ENCODE peak calls at places on chromosomes 13 and 19, in eight cellular contexts. S, B, Q, Z, W, I, V and U are unnamed samples.

GRCh38 chr19:58480481-58480830 is 4.3 kb downstream of the ZNF446 start:
- DNase-seq in Z (no peak), S (no peak), W (no peak), I (no peak), Q (no peak), V (no peak), B (no peak), U (no peak)

GRCh38 chr19:9848761-9849160 is 13.6 kb downstream of the PIN1 start:
- DNase-seq in Q (no peak), W (no peak), S (no peak), V (no peak), I (no peak), Z (no peak), B (no peak), U (no peak)

GRCh38 chr13:81480634-81481033 is 1139.7 kb upstream of the SPRY2 start:
- DNase-seq in Z (no peak), B (no peak), W (peak; percentile 38), V (no peak), I (no peak), Q (no peak), S (peak; percentile 2), U (no peak)

GRCh38 chr19:38736036-38736412 is 8.2 kb downstream of the CAPN12 start:
- DNase-seq in Q (peak; percentile 16), I (no peak), S (peak; percentile 75), V (no peak), Z (peak; percentile 76), B (peak; percentile 74), W (peak; percentile 65), U (no peak)

GRCh38 chr19:54172764-54173699 is at the start of gene TMC4:
- DNase-seq in S (no peak), V (no peak), I (no peak), B (no peak), Z (no peak), Q (peak; percentile 24), W (peak; percentile 83), U (peak; percentile 63)

GRCh38 chr19:38512277-38512676 is 78.8 kb downstream of the RYR1 start:
- DNase-seq in S (no peak), W (no peak), V (no peak), I (no peak), Q (no peak), B (no peak), Z (no peak), U (no peak)

GRCh38 chr19:17931532-17932191 is 1.2 kb upstream of the CCDC124 start:
- DNase-seq in B (no peak), S (peak; percentile 38), Z (no peak), V (no peak), I (no peak), W (no peak), Q (no peak), U (no peak)

GRCh38 chr19:33747273-33747672 is 49.4 kb upstream of the KCTD15 start:
- DNase-seq in B (no peak), V (no peak), Q (no peak), Z (no peak), W (no peak), I (no peak), S (no peak), U (no peak)

GRCh38 chr19:57171551-57172081 is 4.3 kb upstream of the DUXA start:
- DNase-seq in Z (peak; percentile 76), I (no peak), W (peak; percentile 34), V (no peak), Q (peak; percentile 35), S (peak; percentile 81), B (no peak), U (peak; percentile 43)

GRCh38 chr13:83780201-83780600 is 102.1 kb downstream of the SLITRK1 start:
- DNase-seq in V (no peak), S (peak; percentile 2), W (peak; percentile 64), Q (peak; percentile 4), I (no peak), B (no peak), Z (no peak), U (peak; percentile 45)

GRCh38 chr19:11737964-11738745 is 591 bp downstream of the ZNF823 start:
- DNase-seq in W (peak; percentile 33), B (peak; percentile 70), Z (peak; percentile 77), S (peak; percentile 64), V (no peak), Q (peak; percentile 14), I (peak; percentile 4), U (peak; percentile 27)

GRCh38 chr13:48221301-48222190 is 11.5 kb upstream of the ITM2B start:
- DNase-seq in V (no peak), S (no peak), W (no peak), B (no peak), I (no peak), Z (peak; percentile 68), Q (no peak), U (peak; percentile 30)

GRCh38 chr13:89940383-89940782 is 1407.1 kb upstream of the MIR17HG start:
- DNase-seq in S (no peak), Z (no peak), B (no peak), V (no peak), Q (no peak), W (no peak), I (no peak), U (no peak)

GRCh38 chr13:95201814-95202521 is 99.3 kb downstream of the ABCC4 start:
- DNase-seq in W (no peak), S (no peak), I (no peak), V (no peak), Z (no peak), Q (peak; percentile 56), B (no peak), U (peak; percentile 69)

GRCh38 chr13:108508263-108508662 is 121.1 kb upstream of the MYO16 start:
- DNase-seq in W (peak; percentile 59), S (peak; percentile 39), Z (no peak), Q (no peak), V (no peak), I (no peak), B (no peak), U (peak; percentile 65)

GRCh38 chr13:67048793-67049150 is 181.4 kb downstream of the PCDH9 start:
- DNase-seq in S (no peak), W (no peak), Q (peak; percentile 15), Z (no peak), I (no peak), V (peak; percentile 43), B (no peak), U (peak; percentile 84)

GRCh38 chr13:49878682-49879081 is 57.5 kb downstream of the SPRYD7 start:
- DNase-seq in V (no peak), S (no peak), I (no peak), W (no peak), Z (no peak), B (no peak), Q (no peak), U (no peak)

GRCh38 chr19:4582112-4582553 is 22.6 kb upstream of the SEMA6B start:
- DNase-seq in B (no peak), S (no peak), W (no peak), V (no peak), I (no peak), Z (no peak), Q (no peak), U (no peak)

GRCh38 chr13:94427313-94427712 is 52.2 kb downstream of the DCT start:
- DNase-seq in Z (no peak), Q (no peak), V (no peak), I (no peak), W (peak; percentile 15), B (no peak), S (no peak), U (no peak)

GRCh38 chr13:93413972-93414717 is 187.5 kb downstream of the GPC6 start:
- DNase-seq in V (no peak), W (no peak), I (no peak), Q (no peak), B (no peak), S (no peak), Z (no peak), U (peak; percentile 39)
- H3K4me3 ChIP-seq in V (no peak overlapping the region), W (no peak overlapping the region), I (no peak overlapping the region), Q (no peak overlapping the region), B (no peak overlapping the region), S (no peak overlapping the region), Z (no peak overlapping the region), U (no peak overlapping the region)

GRCh38 chr19:28862238-28862637 is 350.7 kb downstream of the UQCRFS1 start:
- DNase-seq in Z (no peak), I (no peak), V (no peak), Q (no peak), S (no peak), B (no peak), W (no peak), U (peak; percentile 14)
- TF ChIP-seq CTCF in Z (no peak), I (peak; percentile 11), V (no peak), Q (no peak), S (no peak), B (no peak), W (no peak), U (no peak)

DNA sequence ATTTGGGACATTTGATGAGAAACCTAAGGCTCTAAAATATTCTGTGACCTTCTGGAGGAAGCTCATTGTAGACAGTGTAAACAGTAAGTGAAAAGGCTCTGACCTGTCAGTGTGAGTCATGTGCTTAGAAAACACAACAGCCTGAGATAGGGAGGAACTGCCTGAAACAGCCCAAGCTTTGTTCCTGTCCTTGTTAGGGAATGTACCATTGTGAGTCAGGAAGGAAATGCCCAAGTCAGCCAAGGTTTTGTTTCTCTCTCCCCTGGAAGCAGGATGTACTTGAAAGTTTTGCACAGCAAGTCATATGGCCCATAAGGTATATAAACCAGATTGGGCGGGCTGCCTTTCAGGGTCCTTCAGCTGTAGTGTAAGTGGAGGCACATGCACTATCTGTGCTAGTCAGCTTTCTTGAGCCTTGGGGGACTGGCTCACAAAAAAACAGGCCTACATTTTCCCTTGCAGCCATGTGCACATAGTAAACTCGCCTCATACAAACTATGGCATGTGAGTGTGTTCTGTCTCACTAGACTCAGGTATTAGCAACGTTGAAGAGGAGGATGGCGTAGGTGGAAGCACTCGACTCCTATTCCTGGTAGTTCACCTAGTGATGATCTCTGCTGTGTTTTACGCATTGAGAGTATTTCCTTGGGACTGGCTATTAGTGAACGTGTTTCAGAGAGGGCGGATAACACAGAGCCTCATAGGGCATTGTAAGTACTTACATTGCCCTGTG is 141.2 kb upstream of the KLHL1 start:
- DNase-seq in S (no peak), Q (no peak), W (peak; percentile 97), Z (no peak), V (no peak), I (peak; percentile 94), B (no peak), U (peak; percentile 39)
- H3K4me3 ChIP-seq in S (no peak overlapping the region), Q (no peak overlapping the region), W (no peak overlapping the region), Z (no peak overlapping the region), V (no peak overlapping the region), I (no peak overlapping the region), B (no peak overlapping the region), U (no peak overlapping the region)

GRCh38 chr13:96988441-96988840 is 5.8 kb downstream of the OXGR1 start:
- DNase-seq in S (no peak), Z (no peak), Q (no peak), I (no peak), W (no peak), V (no peak), B (no peak), U (no peak)

GRCh38 chr13:96982672-96983071 is 11.6 kb downstream of the OXGR1 start:
- DNase-seq in S (no peak), I (no peak), Q (no peak), B (no peak), W (peak; percentile 8), Z (no peak), V (no peak), U (peak; percentile 90)

GRCh38 chr13:96984061-96984508 is 10.2 kb downstream of the OXGR1 start:
- DNase-seq in I (no peak), Q (no peak), S (peak; percentile 22), B (no peak), V (no peak), W (peak; percentile 90), Z (no peak), U (peak; percentile 45)
- TF ChIP-seq CTCF in I (peak; percentile 26), Q (peak; percentile 2), S (peak; percentile 28), B (no peak), V (no peak), W (peak; percentile 35), Z (no peak), U (peak; percentile 24)